ENCODE peak calls at places on chromosomes 11 and 22, in eight cellular contexts. N is tibial artery, F is adipocyte, G is NCI-H1694, D is astrocyte of the cerebellum, E is nephron progenitor cell, A is NAMALWA, O is hypothalamus. T is an unnamed sample.
A peak's percentile ranks its signal among the peaks of the same experiment; 100 is the strongest.

GRCh38 chr22:19672054-19672776 is 42.1 kb upstream of the SEPTIN5 start:
- DNase-seq in N (no peak), F (no peak), G (no peak), D (no peak), E (no peak), A (no peak), O (no peak), T (no peak)

GRCh38 chr11:76408171-76408965 is 27.2 kb downstream of the GVQW3 start:
- DNase-seq in N (no peak), F (no peak), G (peak; percentile 4), D (no peak), E (peak; percentile 42), A (no peak), O (no peak), T (no peak)

GRCh38 chr11:128342511-128343133 is 244.7 kb downstream of the ETS1 start:
- DNase-seq in N (no peak), F (peak; percentile 59), G (no peak), D (peak; percentile 42), E (no peak), A (peak; percentile 37), O (no peak), T (no peak)

GRCh38 chr22:22556578-22556977 is 2.5 kb downstream of the PRAME start:
- DNase-seq in N (no peak), F (no peak), G (no peak), D (no peak), E (no peak), A (no peak), O (no peak), T (no peak)

GRCh38 chr11:11265994-11266606 is 87.0 kb downstream of the CSNK2A3 start:
- DNase-seq in N (no peak), F (peak; percentile 42), G (peak; percentile 19), D (no peak), E (peak; percentile 67), A (peak; percentile 70), O (no peak), T (peak; percentile 75)

GRCh38 chr11:77400306-77400705 is 73.6 kb downstream of the PAK1 start:
- DNase-seq in N (no peak), F (no peak), G (peak; percentile 60), D (no peak), E (no peak), A (no peak), O (no peak), T (no peak)

GRCh38 chr22:35627267-35628041 is 10.3 kb upstream of the MB start:
- DNase-seq in N (peak; percentile 87), F (peak; percentile 91), G (peak; percentile 35), D (peak; percentile 89), E (peak; percentile 55), A (peak; percentile 54), O (no peak), T (peak; percentile 85)

GRCh38 chr11:131637469-131638175 is 267.2 kb downstream of the NTM start:
- DNase-seq in N (no peak), F (peak; percentile 9), G (no peak), D (no peak), E (no peak), A (no peak), O (no peak), T (no peak)

GRCh38 chr22:30695871-30696655 is 1.4 kb downstream of the OSBP2 start:
- DNase-seq in N (no peak), F (no peak), G (no peak), D (no peak), E (no peak), A (no peak), O (no peak), T (no peak)

GRCh38 chr22:45757068-45757467 is 85.4 kb downstream of the ATXN10 start:
- DNase-seq in N (no peak), F (peak; percentile 92), G (no peak), D (peak; percentile 20), E (peak; percentile 50), A (no peak), O (no peak), T (peak; percentile 92)

GRCh38 chr11:30349885-30350284 is 27.0 kb downstream of the ARL14EP start:
- DNase-seq in N (no peak), F (no peak), G (no peak), D (no peak), E (no peak), A (no peak), O (no peak), T (no peak)

GRCh38 chr11:16958833-16959232 is 55.4 kb downstream of the PLEKHA7 start:
- DNase-seq in N (no peak), F (no peak), G (no peak), D (no peak), E (no peak), A (no peak), O (no peak), T (no peak)

GRCh38 chr11:131118247-131118646 is 202.0 kb upstream of the SNX19 start:
- DNase-seq in N (no peak), F (no peak), G (no peak), D (no peak), E (no peak), A (no peak), O (no peak), T (no peak)

GRCh38 chr11:114678125-114679036 is at the start of gene NXPE2:
- DNase-seq in N (no peak), F (peak; percentile 1), G (no peak), D (peak; percentile 4), E (no peak), A (no peak), O (no peak), T (no peak)

GRCh38 chr22:20986365-20986764 is 4.3 kb downstream of the LZTR1 start:
- DNase-seq in N (no peak), F (no peak), G (no peak), D (no peak), E (no peak), A (no peak), O (no peak), T (no peak)

GRCh38 chr11:96105197-96105895 is 181.4 kb upstream of the MTMR2 start:
- DNase-seq in N (no peak), F (no peak), G (no peak), D (no peak), E (no peak), A (no peak), O (no peak), T (no peak)

GRCh38 chr11:106391771-106392412 is 314.4 kb downstream of the AASDHPPT start:
- DNase-seq in N (no peak), F (peak; percentile 78), G (no peak), D (peak; percentile 45), E (no peak), A (no peak), O (no peak), T (no peak)

GRCh38 chr11:13249992-13250391 is 27.6 kb upstream of the BMAL1 start:
- DNase-seq in N (no peak), F (peak; percentile 29), G (no peak), D (no peak), E (no peak), A (no peak), O (no peak), T (peak; percentile 45)

GRCh38 chr11:69972351-69972802 is 105.7 kb upstream of the ANO1 start:
- DNase-seq in N (no peak), F (no peak), G (no peak), D (no peak), E (no peak), A (no peak), O (no peak), T (no peak)

GRCh38 chr11:68003846-68004550 is at the start of gene UNC93B1:
- DNase-seq in N (peak; percentile 93), F (peak; percentile 85), G (peak; percentile 18), D (no peak), E (peak; percentile 78), A (peak; percentile 88), O (no peak), T (peak; percentile 74)

GRCh38 chr11:124612567-124613245 is 1.5 kb downstream of the PANX3 start:
- DNase-seq in N (no peak), F (peak; percentile 6), G (no peak), D (no peak), E (peak; percentile 36), A (no peak), O (no peak), T (no peak)

GRCh38 chr11:26254378-26254777 is 77.6 kb upstream of the ANO3 start:
- DNase-seq in N (no peak), F (peak; percentile 63), G (no peak), D (no peak), E (no peak), A (no peak), O (no peak), T (no peak)

GRCh38 chr11:74339619-74340018 is 28.2 kb upstream of the P4HA3 start:
- DNase-seq in N (no peak), F (no peak), G (no peak), D (no peak), E (no peak), A (no peak), O (no peak), T (no peak)

GRCh38 chr11:57761301-57762234 is at the start of gene CTNND1:
- DNase-seq in N (peak; percentile 89), F (peak; percentile 98), G (peak; percentile 88), D (peak; percentile 98), E (peak; percentile 66), A (no peak), O (peak; percentile 18), T (peak; percentile 98)

GRCh38 chr11:122593473-122594420 is 61.8 kb upstream of the UBASH3B start:
- DNase-seq in N (no peak), F (no peak), G (no peak), D (no peak), E (no peak), A (no peak), O (no peak), T (no peak)

T was measured in GM23338.